ENCODE peak calls at places on chromosomes 7 and 10, in four cellular contexts. Z, S, G and W are unnamed samples.

GRCh38 chr7:32062150-32062549 is 8.1 kb downstream of the PDE1C start:
- DNase-seq in Z (peak; percentile 87), S (peak; percentile 27), G (peak; percentile 12), W (no peak)

GRCh38 chr7:135672560-135673359 is 10.4 kb downstream of the STMP1 start:
- DNase-seq in Z (peak; percentile 78), S (no peak), G (no peak), W (no peak)

GRCh38 chr10:36578306-36578705 is 547.1 kb upstream of the ANKRD30A start:
- DNase-seq in Z (no peak), S (no peak), G (no peak), W (no peak)

GRCh38 chr10:59173414-59173813 is 3.0 kb upstream of the PHYHIPL start:
- DNase-seq in Z (no peak), S (no peak), G (no peak), W (no peak)

GRCh38 chr7:146115665-146116451 is 743 bp upstream of the CNTNAP2 start:
- DNase-seq in Z (peak; percentile 93), S (peak; percentile 15), G (no peak), W (no peak)

GRCh38 chr7:84999450-84999849 is 187.4 kb downstream of the SEMA3D start:
- DNase-seq in Z (no peak), S (no peak), G (no peak), W (no peak)

GRCh38 chr7:140010194-140010895 is 52.4 kb downstream of the PARP12 start:
- DNase-seq in Z (no peak), S (no peak), G (no peak), W (no peak)

GRCh38 chr10:30000802-30001571 is 58.4 kb downstream of the JCAD start:
- DNase-seq in Z (no peak), S (peak; percentile 65), G (peak; percentile 85), W (peak; percentile 84)

GRCh38 chr7:2734084-2734601 is 46.1 kb downstream of the AMZ1 start:
- DNase-seq in Z (no peak), S (no peak), G (peak; percentile 8), W (peak; percentile 63)

GRCh38 chr7:9186730-9187129 is 753.3 kb downstream of the NXPH1 start:
- DNase-seq in Z (no peak), S (no peak), G (no peak), W (no peak)

GRCh38 chr7:84675633-84676034 is 481.0 kb upstream of the SEMA3A start:
- DNase-seq in Z (no peak), S (no peak), G (no peak), W (no peak)

GRCh38 chr10:87734987-87735827 is 75.5 kb downstream of the PAPSS2 start:
- DNase-seq in Z (peak; percentile 95), S (peak; percentile 34), G (no peak), W (no peak)

GRCh38 chr10:17120711-17121110 is 8.9 kb downstream of the CUBN start:
- DNase-seq in Z (no peak), S (no peak), G (no peak), W (no peak)

GRCh38 chr7:140013676-140014075 is 49.1 kb downstream of the PARP12 start:
- DNase-seq in Z (no peak), S (no peak), G (no peak), W (no peak)

GRCh38 chr7:20199015-20199737 is 18.0 kb downstream of the MACC1 start:
- DNase-seq in Z (no peak), S (peak; percentile 43), G (peak; percentile 19), W (no peak)

GRCh38 chr10:12566161-12567115 is 217.1 kb downstream of the CAMK1D start:
- DNase-seq in Z (no peak), S (peak; percentile 63), G (peak; percentile 27), W (peak; percentile 55)

GRCh38 chr7:130490888-130491771 is 755 bp upstream of the MEST start:
- DNase-seq in Z (peak; percentile 78), S (peak; percentile 56), G (no peak), W (no peak)

GRCh38 chr7:105975770-105976428 is 12.8 kb downstream of the CDHR3 start:
- DNase-seq in Z (no peak), S (no peak), G (no peak), W (no peak)

GRCh38 chr10:48701139-48701901 is 16.6 kb downstream of the WDFY4 start:
- DNase-seq in Z (no peak), S (no peak), G (no peak), W (no peak)

GRCh38 chr10:6141296-6142151 is 52.7 kb downstream of the RBM17 start:
- DNase-seq in Z (no peak), S (no peak), G (peak; percentile 78), W (no peak)

GRCh38 chr10:101337836-101338235 is 16.1 kb upstream of the BTRC start:
- DNase-seq in Z (no peak), S (no peak), G (no peak), W (no peak)

GRCh38 chr7:100369105-100369504 is 4.2 kb upstream of the PILRA start:
- DNase-seq in Z (no peak), S (no peak), G (peak; percentile 56), W (no peak)

GRCh38 chr10:99432047-99432446 is 1.6 kb upstream of the GOT1 start:
- DNase-seq in Z (no peak), S (no peak), G (no peak), W (no peak)
- H3K4me3 ChIP-seq in Z (peak overlapping the region; percentile 70), S (no peak overlapping the region), G (no peak overlapping the region), W (peak overlapping the region; percentile 89)

GRCh38 chr10:124697443-124697836 is 46.7 kb downstream of the FAM53B start:
- DNase-seq in Z (no peak), S (no peak), G (no peak), W (no peak)

GRCh38 chr10:124694467-124695195 is 49.5 kb downstream of the FAM53B start:
- DNase-seq in Z (no peak), S (no peak), G (no peak), W (no peak)

GRCh38 chr10:124697837-124698559 is 46.2 kb downstream of the FAM53B start:
- DNase-seq in Z (peak; percentile 36), S (no peak), G (no peak), W (no peak)

GRCh38 chr10:124695259-124695658 is 48.9 kb downstream of the FAM53B start:
- DNase-seq in Z (no peak), S (no peak), G (no peak), W (no peak)

GRCh38 chr10:124696446-124697392 is 47.5 kb downstream of the FAM53B start:
- DNase-seq in Z (no peak), S (no peak), G (no peak), W (no peak)
- H3K27ac ChIP-seq in Z (no peak overlapping the region), S (peak overlapping the region; percentile 29), G (peak overlapping the region; percentile 96), W (no peak overlapping the region)

GRCh38 chr10:61564444-61564843 is 98.3 kb upstream of the CABCOCO1 start:
- DNase-seq in Z (no peak), S (no peak), G (no peak), W (no peak)
- TF ChIP-seq CTCF in Z (no peak), S (no peak), G (no peak), W (no peak)

GRCh38 chr7:149354119-149354518 is 92.1 kb downstream of the ZNF783 start:
- DNase-seq in Z (no peak), S (no peak), G (no peak), W (no peak)

DNA sequence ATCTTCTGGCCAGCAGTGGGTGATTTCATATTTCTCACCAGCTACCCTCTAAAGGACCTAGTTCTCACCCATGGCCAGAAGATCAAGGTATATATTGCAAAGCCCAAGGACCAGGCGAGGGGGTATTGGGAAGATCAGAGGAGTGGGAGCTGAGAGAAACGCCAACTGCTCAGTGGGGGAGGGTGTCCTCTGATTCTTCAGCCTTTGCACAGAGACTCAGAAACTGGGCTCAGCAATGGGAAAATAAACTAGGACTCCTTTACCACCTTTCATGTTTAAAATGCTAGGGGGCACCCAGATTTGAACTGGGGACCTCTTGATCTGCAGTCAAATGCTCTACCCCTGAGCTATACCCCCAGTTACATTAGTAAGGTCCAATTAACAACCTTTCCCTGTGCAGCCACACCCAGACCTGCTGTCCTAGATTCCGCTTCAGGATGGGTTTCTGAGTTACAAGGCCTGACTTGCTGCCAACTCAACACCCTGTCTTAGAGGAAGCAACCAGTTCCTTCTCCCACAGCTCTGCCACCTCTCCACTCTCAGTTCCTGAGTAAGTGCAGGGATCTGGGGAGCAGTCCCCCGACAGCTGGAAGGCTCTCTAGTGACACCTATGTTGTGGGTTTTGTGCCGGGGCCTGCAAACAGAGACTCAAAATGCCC is 93.5 kb downstream of the ZNF783 start:
- DNase-seq in Z (peak; percentile 93), S (no peak), G (no peak), W (no peak)
- H3K4me3 ChIP-seq in Z (peak overlapping the region; percentile 49), S (no peak overlapping the region), G (no peak overlapping the region), W (no peak overlapping the region)